ENCODE peak calls at places on chromosomes 4 and X, in eight cellular contexts. One of them, this sample, is unnamed.

GRCh38 chrX:40244980-40245379 is 147.2 kb upstream of the BCOR start:
- DNase-seq in fibroblast of pulmonary artery: peak
- DNase-seq in BE2C: peak
- DNase-seq in cardiac muscle cell: peak
- DNase-seq in GM18507: no peak
- DNase-seq in NCI-H1092 treated with DMSO at 0.1 percent for 48 hours: peak
- DNase-seq in naive thymus-derived CD8-positive, alpha-beta T cell: peak
- DNase-seq in OCI-LY7: no peak
- DNase-seq in this sample: no peak

GRCh38 chr4:153083447-153083921 is 120.8 kb upstream of the TRIM2 start:
- DNase-seq in OCI-LY7: peak
- DNase-seq in naive thymus-derived CD8-positive, alpha-beta T cell: peak
- DNase-seq in BE2C: peak
- DNase-seq in GM18507: peak
- DNase-seq in fibroblast of pulmonary artery: peak
- DNase-seq in cardiac muscle cell: peak
- DNase-seq in NCI-H1092 treated with DMSO at 0.1 percent for 48 hours: peak
- DNase-seq in this sample: peak

GRCh38 chr4:78951862-78952472 is 12.7 kb upstream of the PAQR3 start:
- DNase-seq in GM18507: no peak
- DNase-seq in naive thymus-derived CD8-positive, alpha-beta T cell: peak
- DNase-seq in NCI-H1092 treated with DMSO at 0.1 percent for 48 hours: peak
- DNase-seq in cardiac muscle cell: peak
- DNase-seq in fibroblast of pulmonary artery: peak
- DNase-seq in BE2C: peak
- DNase-seq in OCI-LY7: peak
- DNase-seq in this sample: peak

GRCh38 chr4:156608651-156609050 is 362.9 kb downstream of the PDGFC start:
- DNase-seq in GM18507: no peak
- DNase-seq in NCI-H1092 treated with DMSO at 0.1 percent for 48 hours: no peak
- DNase-seq in OCI-LY7: no peak
- DNase-seq in cardiac muscle cell: no peak
- DNase-seq in BE2C: no peak
- DNase-seq in naive thymus-derived CD8-positive, alpha-beta T cell: no peak
- DNase-seq in fibroblast of pulmonary artery: no peak
- DNase-seq in this sample: no peak

GRCh38 chr4:96448315-96448872 is 608.5 kb downstream of the PDHA2 start:
- DNase-seq in BE2C: no peak
- DNase-seq in naive thymus-derived CD8-positive, alpha-beta T cell: no peak
- DNase-seq in GM18507: no peak
- DNase-seq in fibroblast of pulmonary artery: no peak
- DNase-seq in cardiac muscle cell: no peak
- DNase-seq in NCI-H1092 treated with DMSO at 0.1 percent for 48 hours: no peak
- DNase-seq in OCI-LY7: no peak
- DNase-seq in this sample: no peak

GRCh38 chr4:6342530-6343293 is 73.1 kb downstream of the WFS1 start:
- DNase-seq in fibroblast of pulmonary artery: peak
- DNase-seq in OCI-LY7: no peak
- DNase-seq in BE2C: peak
- DNase-seq in NCI-H1092 treated with DMSO at 0.1 percent for 48 hours: peak
- DNase-seq in cardiac muscle cell: peak
- DNase-seq in GM18507: no peak
- DNase-seq in naive thymus-derived CD8-positive, alpha-beta T cell: no peak
- DNase-seq in this sample: peak

GRCh38 chr4:112183252-112183651 is 38.0 kb downstream of the FAM241A start:
- DNase-seq in OCI-LY7: no peak
- DNase-seq in NCI-H1092 treated with DMSO at 0.1 percent for 48 hours: no peak
- DNase-seq in GM18507: no peak
- DNase-seq in BE2C: no peak
- DNase-seq in fibroblast of pulmonary artery: peak
- DNase-seq in cardiac muscle cell: no peak
- DNase-seq in naive thymus-derived CD8-positive, alpha-beta T cell: peak
- DNase-seq in this sample: no peak

GRCh38 chrX:71650333-71650969 is 16.9 kb upstream of the LOC101059915 start:
- DNase-seq in naive thymus-derived CD8-positive, alpha-beta T cell: peak
- DNase-seq in NCI-H1092 treated with DMSO at 0.1 percent for 48 hours: peak
- DNase-seq in cardiac muscle cell: peak
- DNase-seq in fibroblast of pulmonary artery: no peak
- DNase-seq in BE2C: no peak
- DNase-seq in OCI-LY7: peak
- DNase-seq in GM18507: no peak
- DNase-seq in this sample: no peak

GRCh38 chrX:98956014-98956413 is 1454.1 kb downstream of the PCDH19 start:
- DNase-seq in GM18507: no peak
- DNase-seq in naive thymus-derived CD8-positive, alpha-beta T cell: no peak
- DNase-seq in cardiac muscle cell: no peak
- DNase-seq in BE2C: no peak
- DNase-seq in NCI-H1092 treated with DMSO at 0.1 percent for 48 hours: no peak
- DNase-seq in fibroblast of pulmonary artery: no peak
- DNase-seq in OCI-LY7: no peak
- DNase-seq in this sample: no peak

GRCh38 chrX:148535639-148536038 is 35.2 kb downstream of the AFF2 start:
- DNase-seq in BE2C: no peak
- DNase-seq in GM18507: no peak
- DNase-seq in cardiac muscle cell: no peak
- DNase-seq in fibroblast of pulmonary artery: no peak
- DNase-seq in NCI-H1092 treated with DMSO at 0.1 percent for 48 hours: no peak
- DNase-seq in naive thymus-derived CD8-positive, alpha-beta T cell: no peak
- DNase-seq in OCI-LY7: no peak
- DNase-seq in this sample: no peak

GRCh38 chr4:38155589-38156294 is 195.5 kb downstream of the PTTG2 start:
- DNase-seq in fibroblast of pulmonary artery: no peak
- DNase-seq in NCI-H1092 treated with DMSO at 0.1 percent for 48 hours: no peak
- DNase-seq in BE2C: no peak
- DNase-seq in naive thymus-derived CD8-positive, alpha-beta T cell: no peak
- DNase-seq in cardiac muscle cell: no peak
- DNase-seq in GM18507: no peak
- DNase-seq in OCI-LY7: no peak
- DNase-seq in this sample: no peak

GRCh38 chrX:46575586-46575985 is 2.0 kb downstream of the CHST7 start:
- DNase-seq in naive thymus-derived CD8-positive, alpha-beta T cell: no peak
- DNase-seq in cardiac muscle cell: no peak
- DNase-seq in OCI-LY7: no peak
- DNase-seq in GM18507: no peak
- DNase-seq in BE2C: no peak
- DNase-seq in NCI-H1092 treated with DMSO at 0.1 percent for 48 hours: no peak
- DNase-seq in fibroblast of pulmonary artery: no peak
- DNase-seq in this sample: no peak

GRCh38 chrX:46461653-46462191 is 83.5 kb downstream of the ZNF674 start:
- DNase-seq in OCI-LY7: peak
- DNase-seq in BE2C: no peak
- DNase-seq in naive thymus-derived CD8-positive, alpha-beta T cell: no peak
- DNase-seq in GM18507: no peak
- DNase-seq in cardiac muscle cell: no peak
- DNase-seq in fibroblast of pulmonary artery: no peak
- DNase-seq in NCI-H1092 treated with DMSO at 0.1 percent for 48 hours: no peak
- DNase-seq in this sample: no peak

GRCh38 chr4:8917868-8918783 is 46.5 kb upstream of the HMX1 start:
- DNase-seq in fibroblast of pulmonary artery: peak
- DNase-seq in OCI-LY7: peak
- DNase-seq in NCI-H1092 treated with DMSO at 0.1 percent for 48 hours: peak
- DNase-seq in cardiac muscle cell: peak
- DNase-seq in naive thymus-derived CD8-positive, alpha-beta T cell: peak
- DNase-seq in GM18507: peak
- DNase-seq in BE2C: peak
- DNase-seq in this sample: peak

GRCh38 chrX:130393451-130394074 is 8.1 kb upstream of the GPR119 start:
- DNase-seq in fibroblast of pulmonary artery: peak
- DNase-seq in NCI-H1092 treated with DMSO at 0.1 percent for 48 hours: peak
- DNase-seq in OCI-LY7: peak
- DNase-seq in naive thymus-derived CD8-positive, alpha-beta T cell: no peak
- DNase-seq in BE2C: peak
- DNase-seq in cardiac muscle cell: peak
- DNase-seq in GM18507: no peak
- DNase-seq in this sample: peak

GRCh38 chrX:83416273-83416672 is 91.8 kb upstream of the POU3F4 start:
- DNase-seq in GM18507: no peak
- DNase-seq in NCI-H1092 treated with DMSO at 0.1 percent for 48 hours: no peak
- DNase-seq in fibroblast of pulmonary artery: no peak
- DNase-seq in cardiac muscle cell: peak
- DNase-seq in OCI-LY7: peak
- DNase-seq in BE2C: no peak
- DNase-seq in naive thymus-derived CD8-positive, alpha-beta T cell: no peak
- DNase-seq in this sample: no peak

GRCh38 chr4:158997660-158998349 is 105.1 kb upstream of the RAPGEF2 start:
- DNase-seq in BE2C: no peak
- DNase-seq in fibroblast of pulmonary artery: no peak
- DNase-seq in GM18507: no peak
- DNase-seq in NCI-H1092 treated with DMSO at 0.1 percent for 48 hours: no peak
- DNase-seq in cardiac muscle cell: no peak
- DNase-seq in OCI-LY7: no peak
- DNase-seq in naive thymus-derived CD8-positive, alpha-beta T cell: no peak
- DNase-seq in this sample: no peak

GRCh38 chrX:24619647-24620046 is 27.5 kb downstream of the PCYT1B start:
- DNase-seq in OCI-LY7: no peak
- DNase-seq in BE2C: peak
- DNase-seq in naive thymus-derived CD8-positive, alpha-beta T cell: no peak
- DNase-seq in cardiac muscle cell: peak
- DNase-seq in fibroblast of pulmonary artery: peak
- DNase-seq in GM18507: no peak
- DNase-seq in NCI-H1092 treated with DMSO at 0.1 percent for 48 hours: peak
- DNase-seq in this sample: peak

GRCh38 chr4:48710446-48711209 is 69.5 kb downstream of the FRYL start:
- DNase-seq in BE2C: no peak
- DNase-seq in OCI-LY7: no peak
- DNase-seq in naive thymus-derived CD8-positive, alpha-beta T cell: no peak
- DNase-seq in GM18507: no peak
- DNase-seq in fibroblast of pulmonary artery: peak
- DNase-seq in cardiac muscle cell: no peak
- DNase-seq in NCI-H1092 treated with DMSO at 0.1 percent for 48 hours: no peak
- DNase-seq in this sample: no peak

GRCh38 chrX:100648601-100649417 is 4.8 kb downstream of the SRPX2 start:
- DNase-seq in naive thymus-derived CD8-positive, alpha-beta T cell: no peak
- DNase-seq in OCI-LY7: no peak
- DNase-seq in BE2C: no peak
- DNase-seq in cardiac muscle cell: no peak
- DNase-seq in NCI-H1092 treated with DMSO at 0.1 percent for 48 hours: no peak
- DNase-seq in fibroblast of pulmonary artery: peak
- DNase-seq in GM18507: no peak
- DNase-seq in this sample: no peak

GRCh38 chr4:174318829-174319764 is 35.4 kb downstream of the CEP44 start:
- DNase-seq in GM18507: no peak
- DNase-seq in OCI-LY7: peak
- DNase-seq in BE2C: no peak
- DNase-seq in fibroblast of pulmonary artery: peak
- DNase-seq in NCI-H1092 treated with DMSO at 0.1 percent for 48 hours: peak
- DNase-seq in cardiac muscle cell: peak
- DNase-seq in naive thymus-derived CD8-positive, alpha-beta T cell: peak
- DNase-seq in this sample: no peak

GRCh38 chr4:40564815-40565505 is 64.7 kb downstream of the RBM47 start:
- DNase-seq in naive thymus-derived CD8-positive, alpha-beta T cell: no peak
- DNase-seq in cardiac muscle cell: peak
- DNase-seq in GM18507: no peak
- DNase-seq in OCI-LY7: peak
- DNase-seq in NCI-H1092 treated with DMSO at 0.1 percent for 48 hours: no peak
- DNase-seq in fibroblast of pulmonary artery: no peak
- DNase-seq in BE2C: no peak
- DNase-seq in this sample: no peak

This sample was measured in COR-L47.